ENCODE peak calls at places on chromosomes 7 and 10, in eight cellular contexts. L, I, W, J, E, V, T and U are unnamed samples.

GRCh38 chr7:24732646-24733413 is 24.4 kb downstream of the GSDME start:
- DNase-seq in V (no peak), W (peak), T (no peak), E (no peak), J (peak), L (no peak), I (peak), U (no peak)

GRCh38 chr7:1586126-1586826 is 16.4 kb upstream of the PSMG3 start:
- DNase-seq in I (no peak), T (no peak), V (no peak), E (no peak), J (no peak), W (no peak), L (no peak), U (peak)

GRCh38 chr10:87605656-87606308 is 53.9 kb upstream of the PAPSS2 start:
- DNase-seq in E (no peak), J (no peak), I (no peak), T (no peak), L (no peak), W (no peak), V (no peak), U (no peak)

GRCh38 chr7:129855234-129855673 is 97.5 kb downstream of the UBE2H start:
- DNase-seq in I (peak), E (no peak), W (no peak), V (no peak), L (peak), J (peak), T (no peak), U (no peak)

GRCh38 chr10:115829501-115830215 is 443.3 kb downstream of the GFRA1 start:
- DNase-seq in E (no peak), L (no peak), I (peak), J (no peak), V (no peak), W (no peak), T (no peak), U (no peak)

GRCh38 chr10:52740155-52740549 is 32.4 kb downstream of the MBL2 start:
- DNase-seq in T (no peak), E (no peak), V (no peak), L (no peak), J (no peak), W (no peak), I (no peak), U (no peak)

GRCh38 chr7:138961159-138961558 is 20.0 kb downstream of the KIAA1549 start:
- DNase-seq in T (no peak), L (no peak), E (no peak), V (peak), I (no peak), J (no peak), W (peak), U (no peak)

GRCh38 chr7:146096994-146097393 is 19.6 kb upstream of the CNTNAP2 start:
- DNase-seq in W (no peak), E (no peak), J (no peak), L (no peak), I (peak), V (no peak), T (no peak), U (no peak)

GRCh38 chr7:99949645-99950228 is 20.3 kb upstream of the GJC3 start:
- DNase-seq in J (no peak), I (no peak), E (no peak), W (no peak), V (peak), T (no peak), L (no peak), U (no peak)

GRCh38 chr10:113492181-113492580 is 60.7 kb upstream of the HABP2 start:
- DNase-seq in V (no peak), I (no peak), T (no peak), L (no peak), E (no peak), J (no peak), W (no peak), U (no peak)

GRCh38 chr10:105247831-105248499 is 606.9 kb downstream of the SORCS3 start:
- DNase-seq in I (no peak), T (no peak), L (no peak), E (no peak), V (no peak), J (no peak), W (no peak), U (no peak)